ENCODE peak calls at places on chromosomes 5 and 9, in five cellular contexts. G is RWPE2, T is A549, U is RWPE1, K is substantia nigra. M is an unnamed sample.

GRCh38 chr9:107465467-107466451 is 23.8 kb downstream of the KLF4 start:
- DNase-seq in G (no peak), T (peak), U (peak), K (peak), M (peak)

GRCh38 chr5:168603776-168604175 is 24.6 kb upstream of the PANK3 start:
- DNase-seq in G (no peak), T (no peak), U (no peak), K (no peak), M (no peak)

GRCh38 chr9:29006603-29007002 is 1433.3 kb upstream of the C9orf72 start:
- DNase-seq in G (no peak), T (no peak), U (no peak), K (no peak), M (no peak)

GRCh38 chr9:81557957-81558791 is 131.2 kb downstream of the TLE1 start:
- DNase-seq in G (no peak), T (no peak), U (no peak), K (no peak), M (no peak)

GRCh38 chr9:16901589-16901988 is 31.1 kb upstream of the BNC2 start:
- DNase-seq in G (no peak), T (no peak), U (peak), K (no peak), M (no peak)

GRCh38 chr9:37582548-37583157 is 6.5 kb upstream of the FBXO10 start:
- DNase-seq in G (no peak), T (peak), U (peak), K (no peak), M (no peak)

GRCh38 chr9:107784235-107784958 is 294.8 kb upstream of the KLF4 start:
- DNase-seq in G (no peak), T (no peak), U (no peak), K (no peak), M (no peak)

GRCh38 chr5:55230086-55230629 is 3.0 kb upstream of the MCIDAS start:
- DNase-seq in G (no peak), T (no peak), U (no peak), K (no peak), M (no peak)

GRCh38 chr9:122383992-122384461 is 13.2 kb downstream of the PTGS1 start:
- DNase-seq in G (peak), T (no peak), U (peak), K (no peak), M (no peak)

GRCh38 chr9:121073038-121073437 is 1.7 kb upstream of the CNTRL start:
- DNase-seq in G (no peak), T (no peak), U (peak), K (no peak), M (peak)

GRCh38 chr9:12659220-12659619 is 34.0 kb upstream of the TYRP1 start:
- DNase-seq in G (no peak), T (no peak), U (no peak), K (no peak), M (no peak)

GRCh38 chr5:30804739-30805313 is 388.7 kb upstream of the CDH6 start:
- DNase-seq in G (no peak), T (no peak), U (no peak), K (no peak), M (no peak)

GRCh38 chr5:15009420-15009819 is 137.8 kb upstream of the ANKH start:
- DNase-seq in G (no peak), T (peak), U (peak), K (no peak), M (no peak)

DNA sequence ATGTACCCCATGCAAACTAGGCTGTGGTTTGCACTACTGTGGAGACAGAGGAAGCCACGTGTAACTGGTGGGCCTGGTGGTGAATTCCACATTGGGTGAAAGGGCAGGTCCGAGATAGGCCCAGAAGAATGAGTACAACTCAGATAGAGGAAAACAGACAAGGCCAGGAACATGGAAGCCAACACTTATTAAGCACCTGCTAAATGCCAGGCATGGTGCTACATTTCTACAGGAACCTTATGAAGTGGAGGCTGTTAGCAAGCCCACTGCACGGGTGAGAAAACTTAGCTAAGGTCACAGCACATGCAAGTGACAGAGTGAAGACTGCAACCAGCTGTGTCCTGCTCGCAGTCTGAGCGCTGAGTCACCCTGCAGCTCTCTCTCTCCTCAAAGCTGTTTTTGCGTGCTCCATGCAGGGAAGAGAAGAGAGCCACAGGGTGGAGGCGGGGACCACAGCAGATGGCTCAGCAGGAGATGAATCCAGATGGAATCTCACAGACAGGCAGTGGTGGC is 65.5 kb upstream of the SPTLC1 start:
- DNase-seq in G (no peak), T (no peak), U (no peak), K (no peak), M (no peak)
- H3K27ac ChIP-seq in G (no peak), T (no peak), U (no peak), K (no peak), M (no peak)

DNA sequence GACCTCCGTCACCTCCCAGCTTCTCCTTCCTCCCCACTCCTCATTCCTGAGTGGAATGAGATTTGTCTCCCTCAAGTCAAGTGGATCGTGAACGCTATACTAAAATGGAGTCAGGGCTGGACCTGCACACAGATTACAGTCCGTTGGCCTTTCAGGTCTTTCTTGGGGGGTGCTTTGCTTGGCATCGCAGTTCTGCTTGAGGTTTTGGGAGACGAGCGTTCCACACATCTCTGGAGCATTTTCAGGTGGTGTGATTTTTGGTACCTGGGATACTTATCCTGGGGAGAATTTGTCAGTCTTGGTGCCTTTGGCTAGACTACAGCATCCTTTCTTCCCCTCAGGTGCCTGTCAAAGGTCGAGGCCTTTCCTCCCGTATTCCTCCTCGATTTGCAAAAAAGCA is 23.8 kb upstream of the POMT1 start:
- DNase-seq in G (no peak), T (no peak), U (no peak), K (no peak), M (no peak)
- H3K27ac ChIP-seq in G (no peak), T (no peak), U (no peak), K (no peak), M (no peak)

GRCh38 chr9:90966475-90967150 is 165.0 kb downstream of the SYK start:
- DNase-seq in G (no peak), T (no peak), U (peak), K (no peak), M (no peak)

GRCh38 chr9:90964101-90965020 is 162.7 kb downstream of the SYK start:
- DNase-seq in G (no peak), T (peak), U (no peak), K (no peak), M (no peak)

GRCh38 chr9:90965911-90966290 is 164.3 kb downstream of the SYK start:
- DNase-seq in G (no peak), T (no peak), U (no peak), K (no peak), M (no peak)

GRCh38 chr9:90967171-90967570 is 165.6 kb downstream of the SYK start:
- DNase-seq in G (no peak), T (no peak), U (no peak), K (no peak), M (no peak)

DNA sequence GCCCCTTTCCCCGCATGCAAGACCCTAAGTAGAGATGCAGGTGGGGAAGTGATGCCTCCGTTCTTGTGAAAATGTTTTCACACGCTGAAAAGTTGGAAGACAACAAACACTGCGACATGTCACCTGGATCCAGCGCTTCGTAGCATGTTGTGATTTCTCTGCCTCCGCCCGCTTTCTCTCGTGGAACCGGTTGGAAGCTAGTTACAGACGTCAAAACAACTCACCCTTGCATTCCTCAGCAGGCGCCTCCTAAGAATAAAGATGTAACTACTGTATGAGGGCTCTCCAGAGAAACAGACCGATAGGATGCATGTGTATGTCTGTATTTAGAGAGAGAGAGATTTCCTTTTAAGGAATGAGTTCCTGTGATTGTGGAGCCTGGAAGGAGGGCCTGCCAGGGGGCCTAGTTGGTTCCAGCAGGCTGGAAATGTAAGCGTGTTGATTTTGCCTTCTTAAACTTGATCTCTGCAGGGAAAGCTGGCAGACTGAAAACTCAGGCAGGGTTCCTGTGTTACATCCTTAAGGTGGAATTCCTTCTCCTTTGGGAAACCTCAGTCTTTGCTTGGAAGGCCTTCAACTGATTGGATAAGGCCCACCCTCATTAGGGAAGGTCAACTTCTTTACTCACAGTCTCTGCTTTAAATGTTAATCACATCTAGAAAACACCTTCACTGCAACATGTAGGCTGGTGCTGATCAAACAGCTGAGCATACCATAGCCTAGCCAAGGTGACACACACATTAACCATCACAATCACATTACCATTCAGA is 163.7 kb downstream of the SYK start:
- DNase-seq in G (no peak), T (no peak), U (no peak), K (no peak), M (no peak)
- H3K27ac ChIP-seq in G (no peak), T (no peak), U (no peak), K (no peak), M (no peak)

DNA sequence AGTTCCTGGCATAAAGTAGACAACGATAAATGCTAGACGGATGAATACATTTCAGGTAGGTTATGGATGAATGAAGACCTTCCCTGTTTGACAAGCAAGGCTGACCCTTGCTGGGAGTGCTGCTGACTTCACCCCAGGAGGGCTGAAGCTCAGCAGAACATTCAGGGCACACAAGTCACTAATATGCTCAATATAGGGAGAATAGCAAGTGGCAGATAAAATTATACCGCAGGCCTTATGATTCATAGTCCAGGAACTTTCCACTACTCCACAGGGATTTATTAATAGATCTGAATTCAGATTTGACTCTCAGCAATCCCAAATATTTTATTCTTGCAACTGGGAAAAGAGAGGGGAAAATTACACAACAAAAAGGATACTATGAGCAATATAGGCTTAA is 38.2 kb upstream of the GRAMD2B start:
- DNase-seq in G (no peak), T (no peak), U (peak), K (no peak), M (no peak)
- H3K27ac ChIP-seq in G (peak), T (no peak), U (no peak), K (no peak), M (no peak)

GRCh38 chr9:129171993-129172751 is 5.9 kb downstream of the IER5L start:
- DNase-seq in G (no peak), T (no peak), U (no peak), K (no peak), M (no peak)
- H3K27ac ChIP-seq in G (no peak), T (peak), U (peak), K (no peak), M (no peak)

DNA sequence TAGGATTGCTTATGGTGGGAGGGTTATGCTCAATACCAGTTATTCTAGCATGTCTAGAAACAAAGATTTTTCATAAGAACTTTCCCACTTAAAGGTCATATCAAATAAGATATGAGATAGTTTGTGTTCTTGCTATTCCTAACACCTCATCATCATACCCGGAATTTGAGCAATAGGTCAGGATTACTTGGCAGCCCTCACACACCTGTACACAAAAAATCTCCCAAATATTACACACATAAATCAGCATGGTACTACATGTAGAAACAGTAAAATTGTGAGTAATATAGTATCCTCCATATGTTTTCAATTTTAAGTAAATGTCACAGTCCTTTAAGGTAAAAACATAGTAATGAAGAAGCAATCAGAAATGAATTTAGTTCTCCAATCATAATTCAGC is 113.7 kb downstream of the SLC25A46 start:
- DNase-seq in G (no peak), T (no peak), U (no peak), K (no peak), M (no peak)
- H3K27ac ChIP-seq in G (peak), T (no peak), U (no peak), K (no peak), M (no peak)

GRCh38 chr9:76655970-76656369 is 108.3 kb upstream of the PCA3 start:
- DNase-seq in G (no peak), T (no peak), U (no peak), K (no peak), M (no peak)

GRCh38 chr9:76652894-76653293 is 111.3 kb upstream of the PCA3 start:
- DNase-seq in G (no peak), T (no peak), U (no peak), K (no peak), M (no peak)

GRCh38 chr9:76654051-76654461 is 110.2 kb upstream of the PCA3 start:
- DNase-seq in G (no peak), T (no peak), U (no peak), K (no peak), M (no peak)

GRCh38 chr9:76655121-76655531 is 109.1 kb upstream of the PCA3 start:
- DNase-seq in G (no peak), T (no peak), U (no peak), K (no peak), M (no peak)

GRCh38 chr9:76654575-76654974 is 109.7 kb upstream of the PCA3 start:
- DNase-seq in G (no peak), T (no peak), U (peak), K (no peak), M (no peak)
- H3K27ac ChIP-seq in G (peak), T (no peak), U (no peak), K (no peak), M (no peak)

GRCh38 chr5:140044041-140044440 is 942 bp upstream of the NRG2 start:
- DNase-seq in G (no peak), T (no peak), U (no peak), K (no peak), M (no peak)

GRCh38 chr5:140041099-140041491 is 2.0 kb downstream of the NRG2 start:
- DNase-seq in G (no peak), T (no peak), U (no peak), K (no peak), M (no peak)

GRCh38 chr5:140042551-140043507 is at the start of gene NRG2:
- DNase-seq in G (peak), T (peak), U (peak), K (peak), M (peak)

GRCh38 chr5:140041492-140042421 is 1.3 kb downstream of the NRG2 start:
- DNase-seq in G (peak), T (peak), U (peak), K (peak), M (no peak)

DNA sequence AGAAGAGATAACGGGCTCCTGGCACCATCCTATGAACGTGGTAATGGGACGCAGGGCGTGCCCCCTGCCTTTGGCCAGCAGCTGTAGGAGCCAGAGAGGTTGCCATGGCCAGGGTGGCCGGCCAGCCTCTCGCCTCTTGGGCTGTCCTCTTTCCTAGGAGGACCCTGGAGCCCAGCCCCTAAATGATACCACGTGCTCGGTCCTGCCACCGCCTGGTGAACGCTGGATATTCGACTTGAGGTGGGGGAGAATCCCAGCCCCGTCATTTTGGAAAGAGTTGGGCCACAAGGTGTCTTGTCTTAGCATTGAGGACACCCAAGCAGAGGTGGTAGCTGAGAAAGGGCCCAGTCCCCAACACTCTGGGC is 391 bp upstream of the NRG2 start:
- DNase-seq in G (no peak), T (peak), U (peak), K (no peak), M (peak)
- H3K27ac ChIP-seq in G (no peak), T (peak), U (peak), K (peak), M (peak)

GRCh38 chr5:81505672-81506071 is 111.7 kb upstream of the ACOT12 start:
- DNase-seq in G (no peak), T (no peak), U (no peak), K (no peak), M (no peak)

GRCh38 chr5:81506900-81507588 is 113.1 kb upstream of the ACOT12 start:
- DNase-seq in G (no peak), T (peak), U (peak), K (peak), M (peak)

DNA sequence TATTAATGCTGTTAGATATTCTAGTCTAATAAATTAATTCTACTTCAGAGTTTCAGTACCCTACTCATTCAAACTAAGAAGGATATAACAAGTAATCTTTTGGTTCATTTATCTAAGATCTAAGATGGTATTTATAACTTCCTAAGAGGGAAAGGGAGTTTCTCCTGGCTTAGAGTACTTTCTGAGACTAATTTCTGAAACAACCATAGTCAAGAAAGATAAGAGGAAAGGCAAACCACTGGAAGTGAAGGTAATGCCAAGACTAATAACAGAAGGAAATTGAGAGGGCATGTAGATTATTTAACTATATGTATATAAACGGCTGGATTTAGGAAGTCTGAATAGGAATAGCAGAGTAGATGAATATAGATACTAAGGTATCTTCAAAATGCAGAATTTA is 112.4 kb upstream of the ACOT12 start:
- DNase-seq in G (no peak), T (no peak), U (no peak), K (no peak), M (no peak)
- H3K27ac ChIP-seq in G (no peak), T (no peak), U (no peak), K (no peak), M (no peak)

DNA sequence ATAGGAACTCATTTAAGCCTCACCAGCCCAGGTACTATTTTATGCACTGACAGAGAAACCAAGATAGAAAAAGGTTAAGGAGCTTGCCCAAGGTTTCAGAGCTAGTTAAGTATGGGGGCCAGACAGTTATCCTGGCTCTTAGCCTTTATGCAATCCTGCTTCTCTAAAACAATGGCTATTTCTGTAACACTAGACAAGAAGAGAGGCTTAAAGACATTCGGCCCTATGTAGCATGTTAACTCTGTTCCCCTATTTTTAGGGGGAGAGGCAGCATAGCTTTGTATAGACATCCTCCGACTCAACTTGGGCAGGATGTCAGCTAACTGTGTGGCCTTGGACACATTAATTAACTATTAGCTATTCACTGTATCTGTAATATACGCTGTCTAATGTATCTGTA is 54.6 kb downstream of the LHFPL2 start:
- DNase-seq in G (no peak), T (no peak), U (no peak), K (no peak), M (no peak)
- H3K27ac ChIP-seq in G (peak), T (peak), U (no peak), K (peak), M (no peak)